ENCODE peak calls at places on chromosomes 1 and 21, in four cellular contexts. F is endothelial cell of umbilical vein, Z is K562, S is cardiac muscle cell. H is an unnamed sample. For H3K36me3, the result is how much of the 10 kb centered on the place peaks cover.

GRCh38 chr21:43681650-43682049 is 22.3 kb downstream of the RRP1B start:
- DNase-seq in Z (no peak), F (no peak), S (no peak), H (no peak)

GRCh38 chr1:161085165-161085564 is 4.2 kb downstream of the NECTIN4 start:
- DNase-seq in F (no peak), S (peak), Z (no peak), H (no peak)

GRCh38 chr1:239772456-239772855 is 319.2 kb upstream of the FMN2 start:
- DNase-seq in S (no peak), Z (no peak), F (no peak), H (no peak)

GRCh38 chr1:11492235-11492634 is 13.3 kb downstream of the DISP3 start:
- DNase-seq in S (no peak), F (no peak), Z (no peak), H (no peak)

GRCh38 chr1:184507165-184507564 is 120.3 kb downstream of the C1orf21 start:
- DNase-seq in S (no peak), F (no peak), Z (no peak), H (no peak)

GRCh38 chr1:223819730-223820514 is 25.8 kb downstream of the TP53BP2 start:
- DNase-seq in Z (no peak), F (no peak), S (peak), H (no peak)

GRCh38 chr1:175050992-175051391 is 16.6 kb upstream of the TNN start:
- DNase-seq in F (no peak), S (no peak), Z (no peak), H (no peak)

GRCh38 chr1:181142096-181143043 is 53.9 kb downstream of the IER5 start:
- DNase-seq in S (peak), F (peak), Z (peak), H (peak)

GRCh38 chr1:67004176-67004575 is 49.8 kb downstream of the SLC35D1 start:
- DNase-seq in Z (no peak), S (no peak), F (no peak), H (no peak)

GRCh38 chr1:167196185-167196584 is 24.5 kb upstream of the POU2F1 start:
- DNase-seq in S (peak), F (peak), Z (no peak), H (no peak)

GRCh38 chr21:27034796-27035195 is 67.9 kb upstream of the ADAMTS5 start:
- DNase-seq in Z (no peak), F (no peak), S (no peak), H (no peak)

GRCh38 chr1:186442651-186443114 is 18.2 kb downstream of the PDC start:
- DNase-seq in F (peak), Z (no peak), S (peak), H (no peak)

GRCh38 chr1:219518168-219518905 is 94.6 kb downstream of the ZC3H11B start:
- DNase-seq in S (peak), F (no peak), Z (no peak), H (no peak)

GRCh38 chr21:15283789-15284188 is 219.0 kb upstream of the NRIP1 start:
- DNase-seq in S (no peak), Z (no peak), F (no peak), H (no peak)

GRCh38 chr1:116368241-116368640 is 4.8 kb upstream of the ATP1A1 start:
- DNase-seq in F (no peak), S (no peak), Z (no peak), H (no peak)

GRCh38 chr1:158163000-158163947 is 17.4 kb upstream of the CD1D start:
- DNase-seq in F (no peak), S (no peak), Z (no peak), H (no peak)

GRCh38 chr1:228528612-228529011 is 41.4 kb downstream of the RNF187 start:
- DNase-seq in S (no peak), Z (no peak), F (no peak), H (no peak)

GRCh38 chr1:231217056-231217455 is 24.0 kb upstream of the GNPAT start:
- DNase-seq in Z (no peak), S (no peak), F (no peak), H (no peak)

GRCh38 chr1:112388436-112388835 is 7.6 kb upstream of the CTTNBP2NL start:
- DNase-seq in S (peak), F (peak), Z (no peak), H (no peak)

GRCh38 chr1:43844114-43844513 is 89.5 kb upstream of the ARTN start:
- DNase-seq in Z (no peak), F (no peak), S (no peak), H (no peak)

GRCh38 chr21:46667191-46667734 is 31.8 kb downstream of the PRMT2 start:
- DNase-seq in Z (no peak), S (peak), F (peak), H (no peak)

GRCh38 chr1:162391790-162392563 is 10.4 kb downstream of the C1orf226 start:
- DNase-seq in Z (peak), S (peak), F (peak), H (no peak)

GRCh38 chr1:210582186-210582981 is 253.7 kb downstream of the HHAT start:
- DNase-seq in Z (no peak), F (no peak), S (no peak), H (no peak)

GRCh38 chr1:230828421-230828820 is 39.9 kb downstream of the C1orf198 start:
- DNase-seq in S (no peak), Z (no peak), F (no peak), H (no peak)

GRCh38 chr21:42837421-42838211 is 41.7 kb downstream of the WDR4 start:
- DNase-seq in F (no peak), Z (peak), S (no peak), H (no peak)

GRCh38 chr21:36260802-36261201 is 59.2 kb upstream of the MORC3 start:
- DNase-seq in S (no peak), F (no peak), Z (no peak), H (no peak)

GRCh38 chr1:170536924-170537551 is 5.1 kb downstream of the GORAB start:
- DNase-seq in Z (no peak), S (peak), F (no peak), H (no peak)

GRCh38 chr1:16112558-16113555 is 39.4 kb upstream of the FAM131C start:
- DNase-seq in Z (no peak), F (no peak), S (peak), H (peak)

GRCh38 chr1:212477680-212478466 is 45.2 kb downstream of the NENF start:
- DNase-seq in S (no peak), Z (no peak), F (no peak), H (no peak)

GRCh38 chr1:55519937-55520683 is 304.9 kb upstream of the USP24 start:
- DNase-seq in F (no peak), Z (no peak), S (no peak), H (no peak)

GRCh38 chr1:26278303-26278702 is 1.6 kb upstream of the SH3BGRL3 start:
- DNase-seq in Z (no peak), F (no peak), S (peak), H (no peak)

GRCh38 chr1:54221113-54221834 is 21.3 kb downstream of the MRPL37 start:
- DNase-seq in F (no peak), Z (no peak), S (no peak), H (no peak)

GRCh38 chr1:54220004-54220811 is 20.2 kb downstream of the MRPL37 start:
- DNase-seq in Z (no peak), F (no peak), S (peak), H (peak)

GRCh38 chr1:54223441-54224202 is 23.7 kb downstream of the MRPL37 start:
- DNase-seq in S (no peak), F (no peak), Z (no peak), H (no peak)

GRCh38 chr1:54222711-54223110 is 22.7 kb downstream of the MRPL37 start:
- DNase-seq in S (no peak), F (no peak), Z (no peak), H (no peak)

GRCh38 chr1:54221867-54222484 is 22.0 kb downstream of the MRPL37 start:
- DNase-seq in F (no peak), Z (peak), S (no peak), H (no peak)
- H3K36me3 ChIP-seq in F (under half), Z (half or more), S (under half), H (under half)

DNA sequence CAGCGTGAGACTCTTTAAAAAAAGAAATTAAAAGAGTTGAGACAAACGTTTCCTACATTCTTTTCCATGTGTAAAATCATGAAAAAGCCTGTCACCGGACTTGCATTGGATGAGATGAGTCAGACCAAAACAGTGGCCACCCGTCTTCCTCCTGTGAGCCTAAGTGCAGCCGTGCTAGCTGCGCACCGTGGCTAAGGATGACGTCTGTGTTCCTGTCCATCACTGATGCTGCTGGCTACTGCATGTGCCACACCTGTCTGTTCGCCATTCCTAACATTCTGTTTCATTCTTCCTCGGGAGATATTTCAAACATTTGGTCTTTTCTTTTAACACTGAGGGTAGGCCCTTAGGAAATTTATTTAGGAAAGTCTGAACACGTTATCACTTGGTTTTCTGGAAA is 31.2 kb downstream of the IFNAR1 start:
- DNase-seq in F (no peak), S (no peak), Z (no peak), H (no peak)
- H3K36me3 ChIP-seq in F (under half), S (under half), Z (under half), H (under half)

GRCh38 chr21:45599146-45599581 is 44.4 kb upstream of the PCBP3 start:
- DNase-seq in S (no peak), F (no peak), Z (no peak), H (no peak)

GRCh38 chr21:45596704-45597318 is 46.7 kb upstream of the PCBP3 start:
- DNase-seq in F (peak), Z (peak), S (peak), H (peak)

GRCh38 chr21:45600248-45600647 is 43.3 kb upstream of the PCBP3 start:
- DNase-seq in Z (no peak), S (no peak), F (no peak), H (no peak)

GRCh38 chr21:45598666-45599065 is 44.9 kb upstream of the PCBP3 start:
- DNase-seq in Z (no peak), F (no peak), S (no peak), H (no peak)

GRCh38 chr21:45598109-45598508 is 45.4 kb upstream of the PCBP3 start:
- DNase-seq in S (no peak), F (no peak), Z (no peak), H (no peak)
- H3K36me3 ChIP-seq in S (under half), F (under half), Z (half or more), H (under half)

GRCh38 chr1:54404263-54404662 is 1.9 kb downstream of the SSBP3 start:
- DNase-seq in S (no peak), F (no peak), Z (no peak), H (no peak)
- H3K36me3 ChIP-seq in S (under half), F (under half), Z (half or more), H (under half)

H was measured in heart left ventricle.